ENCODE peak calls at places on chromosomes 12 and 14, in four cellular contexts. F is ovary; Y is suprapubic skin; R is CD8-positive, alpha-beta T cell. B is an unnamed sample.

GRCh38 chr14:85233756-85234545 is 296.0 kb upstream of the FLRT2 start:
- DNase-seq in F (no peak), Y (no peak), R (no peak), B (no peak)

GRCh38 chr14:77615231-77616132 is 955 bp downstream of the SPTLC2 start:
- DNase-seq in F (no peak), Y (no peak), R (no peak), B (peak; percentile 16)

GRCh38 chr14:31174433-31174832 is 33.2 kb downstream of the HECTD1 start:
- DNase-seq in F (no peak), Y (no peak), R (no peak), B (no peak)

GRCh38 chr12:6288235-6288634 is 22.2 kb upstream of the PLEKHG6 start:
- DNase-seq in F (no peak), Y (no peak), R (no peak), B (no peak)

GRCh38 chr12:109744026-109744425 is 30.4 kb downstream of the FAM222A start:
- DNase-seq in F (peak; percentile 22), Y (peak; percentile 68), R (no peak), B (no peak)

GRCh38 chr12:6827982-6828670 is at the start of gene P3H3:
- DNase-seq in F (peak; percentile 73), Y (no peak), R (no peak), B (peak; percentile 56)

GRCh38 chr14:69002069-69002468 is 23.0 kb upstream of the ACTN1 start:
- DNase-seq in F (no peak), Y (no peak), R (no peak), B (peak; percentile 28)

GRCh38 chr12:72957454-72957853 is 685.3 kb downstream of the TRHDE start:
- DNase-seq in F (no peak), Y (no peak), R (no peak), B (no peak)

GRCh38 chr14:98926802-98927201 is 345.2 kb downstream of the BCL11B start:
- DNase-seq in F (no peak), Y (peak; percentile 4), R (no peak), B (peak; percentile 27)

GRCh38 chr12:12156835-12157234 is 86.1 kb downstream of the BCL2L14 start:
- DNase-seq in F (no peak), Y (no peak), R (no peak), B (no peak)

GRCh38 chr12:86660488-86661171 is 404.4 kb upstream of the MGAT4C start:
- DNase-seq in F (no peak), Y (no peak), R (no peak), B (no peak)

GRCh38 chr12:114168061-114168460 is 201.9 kb upstream of the RBM19 start:
- DNase-seq in F (no peak), Y (no peak), R (no peak), B (no peak)

DNA sequence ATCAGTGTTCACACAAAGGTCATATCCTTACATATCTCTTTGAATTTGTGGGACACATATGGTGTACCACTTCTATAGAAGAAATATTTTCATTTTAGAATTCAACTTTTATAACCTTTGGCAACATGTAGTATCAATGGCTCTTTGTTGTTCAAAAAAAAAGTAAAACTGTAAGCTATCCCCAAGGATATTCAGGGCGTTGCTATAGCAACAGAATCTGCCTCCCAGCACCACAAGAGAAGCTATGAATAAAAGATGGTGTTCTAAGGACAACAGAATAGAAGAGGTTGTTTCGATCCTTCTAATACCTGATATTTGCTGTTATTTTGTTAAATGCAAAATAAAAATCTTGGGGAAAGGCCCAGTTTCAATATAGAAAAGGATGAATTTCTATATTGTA is 139.3 kb downstream of the BRMS1L start:
- DNase-seq in F (no peak), Y (no peak), R (no peak), B (no peak)
- H3K27ac ChIP-seq in F (no peak overlapping the region), Y (no peak overlapping the region), R (no peak overlapping the region), B (no peak overlapping the region)

DNA sequence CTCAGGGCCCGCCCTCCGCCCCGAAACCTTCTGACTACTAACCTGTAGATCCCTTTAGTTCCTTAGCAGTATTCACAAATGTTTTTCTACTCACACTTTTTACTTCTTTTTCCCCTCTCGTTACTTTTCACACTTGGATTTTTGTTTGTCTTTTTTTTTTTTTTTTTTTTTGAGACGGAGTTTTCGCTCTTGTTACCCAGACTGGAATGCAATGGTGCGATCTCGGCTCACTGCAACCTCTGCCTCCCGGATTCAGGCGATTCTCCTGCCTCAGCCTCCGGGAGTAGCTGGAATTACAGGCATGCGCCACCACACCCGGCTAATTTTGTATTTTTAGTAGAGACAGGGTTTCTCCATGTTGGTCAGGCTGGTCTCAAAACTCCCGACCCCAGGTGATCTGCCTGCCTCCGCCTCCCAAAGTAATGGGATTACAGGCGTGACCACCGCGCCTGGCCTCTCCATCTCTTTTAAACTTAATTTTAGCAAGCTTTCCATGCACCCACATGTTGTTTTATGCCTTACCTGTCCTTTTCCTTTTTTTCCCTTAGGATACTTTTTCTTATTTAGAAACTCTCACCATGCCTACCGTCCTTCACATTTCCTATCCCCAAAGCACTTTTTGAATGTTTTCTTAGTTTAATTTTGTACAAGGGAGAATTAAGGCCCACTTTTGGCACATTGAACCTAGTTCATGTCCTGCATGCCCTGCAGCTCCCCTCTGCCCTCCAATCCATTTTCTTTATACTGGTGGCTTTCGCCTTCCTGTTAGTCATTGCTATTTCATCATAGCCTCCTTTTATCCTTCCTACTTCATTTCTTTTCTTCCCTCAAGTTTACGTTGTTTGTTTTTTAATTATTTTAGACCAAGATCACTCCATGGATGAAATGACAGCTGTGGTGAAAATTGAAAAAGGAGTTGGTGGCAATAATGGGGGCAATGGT is 1.1 kb downstream of the SP1 start:
- DNase-seq in F (no peak), Y (no peak), R (no peak), B (no peak)
- H3K4me1 ChIP-seq in F (peaks cover 21% of the 10 kb centered on the region), Y (peaks cover 63% of the 10 kb centered on the region), R (peaks cover 52% of the 10 kb centered on the region), B (peaks cover 24% of the 10 kb centered on the region)

DNA sequence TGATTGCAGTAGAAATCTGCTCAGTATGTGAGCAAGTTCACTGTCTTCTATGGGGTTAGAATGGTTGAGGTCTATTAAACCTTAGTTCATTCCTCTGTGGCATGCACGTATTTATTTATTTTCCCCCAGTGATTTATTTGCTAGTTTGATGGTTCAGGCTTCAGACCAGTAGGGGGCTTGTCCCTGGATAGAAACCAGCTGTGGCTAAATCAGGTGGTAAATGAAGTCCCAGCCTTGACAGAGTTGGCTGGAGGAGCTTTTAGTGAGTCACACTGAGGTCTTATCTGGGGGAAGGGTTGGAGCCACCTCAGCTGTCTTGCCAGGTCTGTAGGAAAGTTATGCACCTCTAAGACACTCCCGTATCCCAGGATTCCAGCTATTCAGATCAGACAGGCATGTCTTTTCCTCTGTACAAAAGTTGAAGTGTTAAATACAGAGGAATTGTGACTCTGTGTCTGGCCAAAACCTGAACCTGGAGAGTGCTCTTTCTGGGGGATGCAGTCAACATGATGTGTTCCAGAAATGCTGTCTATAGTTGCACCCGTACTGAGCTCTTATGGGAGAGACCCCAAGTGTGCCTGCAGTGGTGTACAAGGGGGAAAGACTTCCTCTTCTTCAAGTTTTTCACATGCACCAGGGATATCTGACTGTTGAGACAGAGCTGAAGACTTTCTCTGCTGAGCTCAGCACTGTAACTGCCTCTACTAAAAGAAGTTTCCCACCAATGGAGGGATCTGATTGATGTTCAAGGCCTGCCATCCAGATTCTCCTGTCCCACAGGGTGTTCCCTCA is 1322.1 kb downstream of the TMEM121 start:
- DNase-seq in F (no peak), Y (no peak), R (no peak), B (no peak)
- TF ChIP-seq CTCF in F (no peak), Y (no peak), R (peak; percentile 14), B (no peak)

GRCh38 chr12:132236930-132237771 is 92.2 kb downstream of the GALNT9 start:
- DNase-seq in F (no peak), Y (no peak), R (no peak), B (no peak)

GRCh38 chr12:132239392-132239791 is 90.0 kb downstream of the GALNT9 start:
- DNase-seq in F (no peak), Y (no peak), R (no peak), B (no peak)

GRCh38 chr12:132237772-132238486 is 91.5 kb downstream of the GALNT9 start:
- DNase-seq in F (no peak), Y (no peak), R (no peak), B (no peak)

GRCh38 chr12:132239796-132240668 is 89.4 kb downstream of the GALNT9 start:
- DNase-seq in F (no peak), Y (no peak), R (no peak), B (no peak)

DNA sequence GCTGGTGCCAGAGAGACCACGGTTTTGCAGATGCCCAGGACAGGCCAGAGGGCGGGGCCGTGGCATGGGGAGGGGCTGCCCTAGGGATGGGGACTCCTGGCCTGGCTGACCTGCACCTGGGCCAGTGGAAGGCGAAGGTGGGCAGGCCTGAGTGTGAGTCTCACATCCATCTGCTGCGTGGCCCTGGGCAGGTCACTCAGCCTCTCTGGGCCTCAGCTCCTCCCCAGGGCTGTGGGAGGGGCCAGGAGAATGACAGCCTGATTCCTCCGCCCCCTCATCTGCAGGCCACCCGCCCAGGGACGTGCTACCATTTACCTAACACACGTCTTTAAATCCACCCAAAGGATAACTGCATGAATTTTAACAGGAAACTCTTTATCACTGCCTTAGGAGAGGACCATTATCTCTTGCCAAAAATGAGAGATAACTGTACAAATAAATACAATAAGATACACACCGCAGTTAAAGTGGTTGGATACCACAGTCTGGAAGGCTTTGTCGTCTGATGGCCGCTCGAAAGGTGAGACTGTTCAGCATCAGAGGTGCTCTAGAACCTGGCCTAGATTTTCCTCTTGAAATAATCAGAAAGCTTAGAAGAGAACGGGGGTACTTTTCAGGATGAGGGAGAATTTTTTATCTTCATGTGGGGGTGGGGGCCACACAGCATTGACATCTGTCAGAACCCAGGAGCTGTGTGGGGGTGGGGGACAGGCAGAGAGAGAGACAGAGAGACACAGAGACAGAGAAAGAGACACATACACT is 90.7 kb downstream of the GALNT9 start:
- DNase-seq in F (no peak), Y (no peak), R (no peak), B (peak; percentile 11)
- H3K27ac ChIP-seq in F (no peak overlapping the region), Y (no peak overlapping the region), R (no peak overlapping the region), B (no peak overlapping the region)

GRCh38 chr14:50974118-50974517 is 29.8 kb upstream of the PYGL start:
- DNase-seq in F (no peak), Y (no peak), R (no peak), B (no peak)
- H3K4me1 ChIP-seq in F (no peaks in the 10 kb centered on the region), Y (no peaks in the 10 kb centered on the region), R (no peaks in the 10 kb centered on the region), B (no peaks in the 10 kb centered on the region)

DNA sequence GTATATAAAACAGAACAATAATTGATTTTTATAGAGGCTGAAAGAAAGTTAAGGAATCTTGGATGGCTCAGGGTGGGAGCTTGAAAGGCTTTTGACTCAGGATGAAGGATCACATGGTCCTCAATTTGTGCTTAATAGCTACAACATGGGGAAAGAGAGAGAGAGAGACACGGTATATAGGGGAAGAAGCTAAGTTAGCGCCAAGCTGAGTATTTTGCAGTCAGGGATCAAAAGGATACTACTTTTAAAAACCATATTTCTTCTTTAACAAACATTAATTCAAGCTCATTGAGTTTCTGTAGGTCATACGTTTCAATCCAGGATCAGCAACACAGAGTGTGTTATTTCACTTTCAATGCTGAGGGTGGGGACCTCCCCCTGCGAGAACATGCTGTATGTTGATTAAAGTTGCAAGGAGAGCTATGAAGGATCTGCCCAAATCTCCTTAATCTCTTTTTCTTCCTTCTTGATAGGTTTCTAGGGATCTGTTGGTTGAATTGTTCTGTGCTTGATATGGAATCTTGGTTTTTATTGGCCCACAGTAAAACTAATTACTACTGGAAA is 133.1 kb upstream of the NUDT4 start:
- DNase-seq in F (no peak), Y (no peak), R (no peak), B (no peak)
- TF ChIP-seq CTCF in F (no peak), Y (no peak), R (no peak), B (no peak)

GRCh38 chr12:3947781-3948180 is 74.6 kb upstream of the PARP11 start:
- DNase-seq in F (no peak), Y (no peak), R (no peak), B (no peak)
- H3K27ac ChIP-seq in F (no peak overlapping the region), Y (no peak overlapping the region), R (peak overlapping the region; percentile 38), B (no peak overlapping the region)

B was measured in cardiac muscle cell.